ENCODE peak calls at places on chromosomes 11 and 22, in ten cellular contexts. Q is thoracic aorta; Z is fibroblast of the aortic adventitia; A is PC-9; C is GM23248; M is sigmoid colon; N is stomach; O is K562; L is SJSA1; F is CD8-positive, alpha-beta memory T cell. P is an unnamed sample.

GRCh38 chr11:112724194-112724790 is 236.9 kb upstream of the NCAM1 start:
- DNase-seq in Q (no peak), Z (no peak), A (no peak), C (no peak), M (no peak), N (no peak), O (no peak), L (no peak), F (no peak), P (no peak)

GRCh38 chr22:35556666-35557065 is 16.0 kb downstream of the RASD2 start:
- DNase-seq in Q (no peak), Z (no peak), A (no peak), C (peak; percentile 52), M (no peak), N (no peak), O (no peak), L (no peak), F (no peak), P (no peak)

GRCh38 chr11:110447897-110448522 is 18.3 kb downstream of the FDX1 start:
- DNase-seq in Q (no peak), Z (peak; percentile 28), A (no peak), C (no peak), M (no peak), N (no peak), O (no peak), L (no peak), F (no peak), P (no peak)

GRCh38 chr22:41302016-41302767 is 867 bp downstream of the ZC3H7B start:
- DNase-seq in Q (no peak), Z (peak; percentile 17), A (no peak), C (peak; percentile 41), M (no peak), N (no peak), O (no peak), L (no peak), F (no peak), P (no peak)

GRCh38 chr11:34252651-34253050 is 105.2 kb downstream of the ABTB2 start:
- DNase-seq in Q (no peak), Z (no peak), A (no peak), C (no peak), M (no peak), N (no peak), O (no peak), L (no peak), F (no peak), P (no peak)

GRCh38 chr22:50184004-50184461 is 1.7 kb upstream of the TRABD start:
- DNase-seq in Q (no peak), Z (peak; percentile 61), A (peak; percentile 67), C (peak; percentile 77), M (peak; percentile 89), N (peak; percentile 90), O (peak; percentile 36), L (no peak), F (no peak), P (no peak)

GRCh38 chr22:31133911-31134310 is 6.4 kb downstream of the PLA2G3 start:
- DNase-seq in Q (no peak), Z (no peak), A (peak; percentile 21), C (no peak), M (no peak), N (no peak), O (no peak), L (no peak), F (no peak), P (no peak)

GRCh38 chr11:14789879-14790484 is 102.0 kb downstream of the CYP2R1 start:
- DNase-seq in Q (no peak), Z (peak; percentile 35), A (no peak), C (peak; percentile 40), M (no peak), N (no peak), O (peak; percentile 9), L (no peak), F (peak; percentile 4), P (no peak)

GRCh38 chr11:60925685-60926267 is 1.5 kb downstream of the TMEM132A start:
- DNase-seq in Q (no peak), Z (peak; percentile 45), A (peak; percentile 66), C (peak; percentile 85), M (no peak), N (no peak), O (no peak), L (peak; percentile 69), F (no peak), P (no peak)

GRCh38 chr11:60923800-60924109 is 505 bp upstream of the TMEM132A start:
- DNase-seq in Q (no peak), Z (no peak), A (no peak), C (no peak), M (no peak), N (no peak), O (no peak), L (peak; percentile 45), F (no peak), P (no peak)

GRCh38 chr11:60924110-60924905 is at the start of gene TMEM132A:
- DNase-seq in Q (no peak), Z (peak; percentile 59), A (peak; percentile 47), C (peak; percentile 86), M (no peak), N (peak; percentile 82), O (peak; percentile 50), L (peak; percentile 88), F (no peak), P (no peak)

GRCh38 chr11:60926500-60926899 is 2.2 kb downstream of the TMEM132A start:
- DNase-seq in Q (no peak), Z (no peak), A (no peak), C (no peak), M (no peak), N (no peak), O (no peak), L (peak; percentile 44), F (no peak), P (no peak)

DNA sequence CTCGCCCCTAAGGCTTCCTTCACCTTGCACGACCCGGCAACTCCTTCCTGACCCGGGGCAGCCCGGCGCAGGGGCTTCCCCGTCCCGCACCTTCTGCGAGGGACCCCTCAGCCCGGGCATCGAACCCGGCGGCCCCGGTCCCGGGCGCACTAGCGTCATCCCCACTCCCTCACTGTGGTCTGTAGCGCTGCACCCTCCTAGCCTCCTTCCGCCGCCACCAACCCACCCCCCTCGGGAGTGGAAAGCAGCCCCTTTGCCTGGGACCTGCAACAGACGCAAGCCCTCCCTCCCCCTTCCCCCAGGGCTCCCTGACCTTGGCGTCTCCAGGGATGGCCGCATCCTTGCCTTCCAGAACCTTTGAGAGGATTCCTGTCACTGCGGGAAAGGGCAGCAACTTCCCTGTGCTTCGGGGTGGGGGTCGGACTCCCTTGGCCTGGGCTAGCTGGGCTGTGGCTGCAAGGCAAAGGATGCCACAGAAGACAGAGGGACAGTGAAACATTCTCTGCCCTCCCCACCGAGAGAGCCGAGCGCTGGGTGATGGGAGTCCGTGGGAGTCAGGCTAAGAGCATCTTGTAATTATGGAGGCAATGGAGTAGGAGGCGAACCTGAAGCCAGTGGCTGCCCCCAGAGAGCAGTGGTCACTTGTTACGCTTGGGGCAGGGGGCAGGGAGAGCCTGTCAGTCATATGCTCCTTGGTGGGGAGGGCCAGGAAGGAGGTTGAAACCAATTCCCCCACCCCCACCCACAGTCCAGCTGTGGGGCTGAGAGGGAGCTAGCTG is 835 bp downstream of the TMEM132A start:
- DNase-seq in Q (no peak), Z (no peak), A (no peak), C (peak; percentile 21), M (no peak), N (no peak), O (no peak), L (peak; percentile 59), F (no peak), P (no peak)
- H3K4me3 ChIP-seq in Q (peak overlapping the region; percentile 80), Z (peak overlapping the region; percentile 74), A (peak overlapping the region; percentile 74), C (peak overlapping the region; percentile 72), M (peak overlapping the region; percentile 68), N (peak overlapping the region; percentile 76), O (no peak overlapping the region), L (peak overlapping the region; percentile 64), F (no peak overlapping the region), P (peak overlapping the region; percentile 79)

GRCh38 chr11:128576555-128576954 is 10.8 kb downstream of the ETS1 start:
- DNase-seq in Q (no peak), Z (no peak), A (no peak), C (no peak), M (peak; percentile 45), N (no peak), O (no peak), L (no peak), F (no peak), P (no peak)
- H3K4me3 ChIP-seq in Q (no peak overlapping the region), Z (no peak overlapping the region), A (no peak overlapping the region), C (no peak overlapping the region), M (no peak overlapping the region), N (no peak overlapping the region), O (no peak overlapping the region), L (no peak overlapping the region), F (no peak overlapping the region), P (no peak overlapping the region)

GRCh38 chr22:46086577-46087335 is 63.6 kb upstream of the PPARA start:
- DNase-seq in Q (no peak), Z (peak; percentile 73), A (no peak), C (peak; percentile 86), M (peak; percentile 73), N (peak; percentile 24), O (peak; percentile 22), L (no peak), F (no peak), P (peak; percentile 80)

GRCh38 chr22:46088541-46089311 is 61.6 kb upstream of the PPARA start:
- DNase-seq in Q (no peak), Z (peak; percentile 85), A (no peak), C (peak; percentile 91), M (peak; percentile 83), N (peak; percentile 79), O (no peak), L (no peak), F (no peak), P (peak; percentile 86)

GRCh38 chr22:46089426-46090041 is 60.8 kb upstream of the PPARA start:
- DNase-seq in Q (no peak), Z (no peak), A (no peak), C (no peak), M (peak; percentile 68), N (peak; percentile 26), O (no peak), L (no peak), F (no peak), P (peak; percentile 75)

GRCh38 chr22:46087336-46087690 is 63.0 kb upstream of the PPARA start:
- DNase-seq in Q (no peak), Z (no peak), A (no peak), C (no peak), M (no peak), N (no peak), O (no peak), L (no peak), F (no peak), P (no peak)

GRCh38 chr22:46087816-46088277 is 62.5 kb upstream of the PPARA start:
- DNase-seq in Q (peak; percentile 66), Z (peak; percentile 94), A (no peak), C (peak; percentile 96), M (peak; percentile 98), N (peak; percentile 88), O (peak; percentile 62), L (peak; percentile 91), F (no peak), P (peak; percentile 98)
- H3K4me3 ChIP-seq in Q (peak overlapping the region; percentile 86), Z (peak overlapping the region; percentile 98), A (no peak overlapping the region), C (peak overlapping the region; percentile 97), M (peak overlapping the region; percentile 33), N (peak overlapping the region; percentile 11), O (peak overlapping the region; percentile 59), L (peak overlapping the region; percentile 88), F (no peak overlapping the region), P (peak overlapping the region; percentile 96)

DNA sequence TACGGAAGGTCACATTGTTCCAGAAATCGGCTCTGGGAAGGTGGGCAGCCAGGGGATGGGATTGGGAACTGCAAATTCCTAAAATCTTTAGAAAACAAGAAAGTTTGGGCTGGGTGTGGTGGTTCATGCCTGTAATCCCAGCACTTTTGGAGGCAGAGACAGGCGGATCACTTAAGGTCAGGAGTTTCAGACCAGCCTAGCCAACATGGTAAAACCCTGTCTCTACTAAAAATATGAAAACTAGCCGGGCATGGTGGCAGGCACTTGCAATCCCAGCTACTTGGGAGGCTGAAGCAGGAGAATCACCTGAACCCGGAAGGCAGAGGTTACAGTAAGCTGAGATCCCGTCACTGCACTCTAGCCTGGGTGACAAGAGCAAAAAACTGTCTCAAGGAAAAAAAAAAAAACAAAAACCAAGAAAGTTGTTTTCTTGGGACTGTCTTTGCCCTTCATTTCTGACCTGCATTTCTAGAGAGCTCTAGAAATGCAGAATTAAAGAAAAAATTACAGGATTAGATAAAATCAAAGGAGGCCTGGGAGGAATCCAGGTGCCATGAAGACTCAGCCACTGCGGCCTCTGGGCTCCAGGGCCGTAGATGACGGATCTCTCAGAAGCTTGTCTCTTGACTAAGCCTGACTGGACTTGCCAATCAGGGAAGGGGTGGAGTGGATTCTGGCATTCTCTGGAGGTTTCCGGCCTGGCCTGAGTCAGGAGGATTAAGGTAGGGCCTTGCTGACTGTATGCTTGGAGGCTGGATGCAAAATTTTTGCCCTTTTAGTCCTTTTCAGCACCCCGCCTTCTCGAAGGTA is 5.3 kb upstream of the MALAT1 start:
- DNase-seq in Q (peak; percentile 80), Z (peak; percentile 98), A (peak; percentile 97), C (peak; percentile 99), M (peak; percentile 90), N (peak; percentile 88), O (peak; percentile 85), L (peak; percentile 95), F (no peak), P (peak; percentile 98)
- H3K4me3 ChIP-seq in Q (peak overlapping the region; percentile 50), Z (peak overlapping the region; percentile 34), A (no peak overlapping the region), C (peak overlapping the region; percentile 43), M (no peak overlapping the region), N (no peak overlapping the region), O (peak overlapping the region; percentile 4), L (no peak overlapping the region), F (no peak overlapping the region), P (peak overlapping the region; percentile 42)